ENCODE peak calls at places on chromosomes 4 and X, in eight cellular contexts. C is suprapubic skin, F is AG09309, O is stomach, K is IMR-90, X is Peyer's patch, B is astrocyte, J is tibial artery. I is an unnamed sample.

GRCh38 chr4:178196751-178197150 is 754.5 kb upstream of the AGA start:
- DNase-seq in C (no peak), F (no peak), O (no peak), K (no peak), X (no peak), B (no peak), J (no peak), I (no peak)

GRCh38 chr4:122665148-122665547 is 44.3 kb upstream of the IL21 start:
- DNase-seq in C (no peak), F (peak), O (no peak), K (no peak), X (no peak), B (no peak), J (no peak), I (peak)

GRCh38 chr4:76703676-76704075 is 194.3 kb downstream of the SOWAHB start:
- DNase-seq in C (no peak), F (no peak), O (no peak), K (no peak), X (no peak), B (peak), J (no peak), I (peak)

GRCh38 chr4:101421393-101421792 is 74.1 kb upstream of the PPP3CA start:
- DNase-seq in C (no peak), F (no peak), O (no peak), K (peak), X (no peak), B (no peak), J (no peak), I (no peak)

GRCh38 chrX:7108995-7109634 is 38.4 kb upstream of the STS start:
- DNase-seq in C (no peak), F (no peak), O (no peak), K (no peak), X (no peak), B (peak), J (no peak), I (peak)

GRCh38 chrX:22950278-22951266 is 49.2 kb upstream of the DDX53 start:
- DNase-seq in C (no peak), F (peak), O (no peak), K (peak), X (no peak), B (peak), J (no peak), I (peak)

GRCh38 chr4:8739357-8739756 is 132.3 kb downstream of the HMX1 start:
- DNase-seq in C (peak), F (no peak), O (no peak), K (no peak), X (no peak), B (no peak), J (no peak), I (no peak)

GRCh38 chr4:786861-787300 is 39.0 kb downstream of the CPLX1 start:
- DNase-seq in C (no peak), F (no peak), O (no peak), K (no peak), X (no peak), B (no peak), J (no peak), I (no peak)

GRCh38 chr4:169115897-169116254 is 105.8 kb upstream of the CBR4 start:
- DNase-seq in C (no peak), F (peak), O (peak), K (peak), X (no peak), B (peak), J (no peak), I (peak)

GRCh38 chr4:121736735-121737351 is 28.1 kb downstream of the SMIM43 start:
- DNase-seq in C (no peak), F (no peak), O (no peak), K (peak), X (no peak), B (peak), J (peak), I (peak)

GRCh38 chrX:16130707-16131106 is 7.3 kb downstream of the GRPR start:
- DNase-seq in C (no peak), F (no peak), O (no peak), K (no peak), X (no peak), B (no peak), J (no peak), I (no peak)

GRCh38 chr4:18578307-18578706 is 556.8 kb upstream of the LCORL start:
- DNase-seq in C (no peak), F (no peak), O (no peak), K (no peak), X (no peak), B (no peak), J (no peak), I (no peak)

GRCh38 chrX:18410038-18410437 is 15.4 kb upstream of the CDKL5 start:
- DNase-seq in C (no peak), F (no peak), O (no peak), K (peak), X (no peak), B (peak), J (no peak), I (peak)

GRCh38 chrX:74179071-74179470 is 124.9 kb upstream of the ZCCHC13 start:
- DNase-seq in C (no peak), F (peak), O (no peak), K (peak), X (no peak), B (peak), J (no peak), I (peak)

GRCh38 chr4:113825272-113825671 is 63.7 kb upstream of the CAMK2D start:
- DNase-seq in C (no peak), F (no peak), O (no peak), K (no peak), X (no peak), B (peak), J (no peak), I (no peak)

GRCh38 chr4:126038492-126039236 is 723.9 kb downstream of the FAT4 start:
- DNase-seq in C (no peak), F (no peak), O (no peak), K (no peak), X (no peak), B (no peak), J (no peak), I (no peak)

GRCh38 chrX:39504227-39504626 is 593.5 kb downstream of the BCOR start:
- DNase-seq in C (no peak), F (no peak), O (no peak), K (no peak), X (no peak), B (no peak), J (no peak), I (no peak)

GRCh38 chr4:128590773-128591172 is 218.7 kb upstream of the JADE1 start:
- DNase-seq in C (no peak), F (no peak), O (peak), K (peak), X (no peak), B (no peak), J (no peak), I (no peak)

GRCh38 chrX:15072880-15073279 is 197.0 kb downstream of the ASB9 start:
- DNase-seq in C (no peak), F (no peak), O (no peak), K (no peak), X (no peak), B (no peak), J (no peak), I (no peak)

GRCh38 chr4:86706923-86707597 is 112.9 kb downstream of the PTPN13 start:
- DNase-seq in C (no peak), F (no peak), O (no peak), K (peak), X (no peak), B (peak), J (no peak), I (peak)

GRCh38 chr4:103046416-103047290 is 27.1 kb upstream of the SLC9B1 start:
- DNase-seq in C (no peak), F (no peak), O (peak), K (peak), X (no peak), B (peak), J (no peak), I (peak)

GRCh38 chr4:61443813-61444510 is 243.8 kb downstream of the ADGRL3 start:
- DNase-seq in C (no peak), F (no peak), O (no peak), K (peak), X (no peak), B (peak), J (no peak), I (peak)

GRCh38 chrX:130196453-130196852 is 24.7 kb downstream of the RAB33A start:
- DNase-seq in C (no peak), F (no peak), O (no peak), K (no peak), X (no peak), B (no peak), J (no peak), I (no peak)

GRCh38 chrX:73850124-73851013 is 287.4 kb downstream of the CHIC1 start:
- DNase-seq in C (no peak), F (no peak), O (peak), K (peak), X (no peak), B (peak), J (no peak), I (peak)

GRCh38 chrX:3550160-3550765 is 163.2 kb downstream of the PRKX start:
- DNase-seq in C (no peak), F (no peak), O (no peak), K (no peak), X (no peak), B (no peak), J (no peak), I (peak)

GRCh38 chr4:70177117-70177516 is 18.4 kb upstream of the ODAM start:
- DNase-seq in C (no peak), F (no peak), O (no peak), K (no peak), X (no peak), B (no peak), J (no peak), I (no peak)

GRCh38 chr4:14513471-14513870 is 488.8 kb upstream of the CPEB2 start:
- DNase-seq in C (no peak), F (no peak), O (no peak), K (no peak), X (no peak), B (peak), J (no peak), I (peak)

GRCh38 chr4:25308761-25309160 is 3.8 kb upstream of the ZCCHC4 start:
- DNase-seq in C (no peak), F (no peak), O (no peak), K (peak), X (no peak), B (peak), J (no peak), I (no peak)

GRCh38 chr4:71304289-71304850 is 34.5 kb upstream of the SLC4A4 start:
- DNase-seq in C (no peak), F (no peak), O (no peak), K (no peak), X (no peak), B (peak), J (no peak), I (no peak)

GRCh38 chrX:1421433-1422134 is 29.7 kb upstream of the SLC25A6 start:
- DNase-seq in C (peak), F (no peak), O (no peak), K (no peak), X (peak), B (no peak), J (no peak), I (no peak)

GRCh38 chr4:6124386-6125102 is 75.8 kb downstream of the JAKMIP1 start:
- DNase-seq in C (peak), F (no peak), O (no peak), K (no peak), X (peak), B (no peak), J (peak), I (no peak)

GRCh38 chr4:175656615-175657014 is 155.4 kb downstream of the GPM6A start:
- DNase-seq in C (no peak), F (no peak), O (no peak), K (no peak), X (no peak), B (peak), J (no peak), I (no peak)

GRCh38 chrX:152821145-152821765 is 9.3 kb downstream of the CETN2 start:
- DNase-seq in C (no peak), F (no peak), O (peak), K (peak), X (peak), B (no peak), J (no peak), I (peak)
- TF ChIP-seq CTCF in C (peak), F (peak), O (peak), K (peak), X (peak), B (peak), J (no peak), I (peak)

GRCh38 chr4:111662496-111662895 is 482.8 kb upstream of the FAM241A start:
- DNase-seq in C (no peak), F (no peak), O (no peak), K (no peak), X (no peak), B (no peak), J (no peak), I (no peak)
- H3K4me3 ChIP-seq in C (no peak), F (no peak), O (no peak), K (no peak), X (no peak), B (no peak), J (no peak), I (no peak)

GRCh38 chrX:150449313-150449712 is 86.2 kb downstream of the MAMLD1 start:
- DNase-seq in C (no peak), F (no peak), O (no peak), K (no peak), X (no peak), B (no peak), J (no peak), I (no peak)
- TF ChIP-seq CTCF in C (no peak), F (no peak), O (no peak), K (no peak), X (no peak), B (no peak), J (no peak), I (no peak)

GRCh38 chr4:54317690-54318089 is 88.6 kb downstream of the PDGFRA start:
- DNase-seq in C (no peak), F (no peak), O (no peak), K (no peak), X (no peak), B (no peak), J (no peak), I (no peak)

GRCh38 chr4:54318904-54319303 is 89.8 kb downstream of the PDGFRA start:
- DNase-seq in C (no peak), F (peak), O (no peak), K (peak), X (no peak), B (peak), J (no peak), I (peak)

GRCh38 chr4:54316139-54316538 is 87.0 kb downstream of the PDGFRA start:
- DNase-seq in C (no peak), F (no peak), O (no peak), K (no peak), X (no peak), B (no peak), J (no peak), I (no peak)

GRCh38 chr4:54322817-54323417 is 93.8 kb downstream of the PDGFRA start:
- DNase-seq in C (no peak), F (peak), O (peak), K (peak), X (peak), B (peak), J (peak), I (peak)

GRCh38 chr4:54320826-54321320 is 91.8 kb downstream of the PDGFRA start:
- DNase-seq in C (no peak), F (no peak), O (no peak), K (no peak), X (no peak), B (no peak), J (no peak), I (no peak)
- H3K4me3 ChIP-seq in C (no peak), F (no peak), O (no peak), K (no peak), X (no peak), B (no peak), J (no peak), I (no peak)